ENCODE peak calls at places on chromosomes 5 and 9, in nine cellular contexts. V is tibial artery; C is neural progenitor cell; D is CD8-positive, alpha-beta T cell; Z is IMR-90; F is naive thymus-derived CD4-positive, alpha-beta T cell; O is DND-41; N is colonic mucosa; R is Panc1. S is an unnamed sample.

GRCh38 chr5:9196403-9197224 is 349.3 kb downstream of the SEMA5A start:
- DNase-seq in V (no peak), C (peak; percentile 95), D (no peak), Z (peak; percentile 92), F (no peak), O (no peak), N (no peak), R (no peak), S (no peak)

GRCh38 chr9:93295031-93295430 is 111.1 kb downstream of the WNK2 start:
- DNase-seq in V (no peak), C (no peak), D (no peak), Z (no peak), F (no peak), O (no peak), N (peak; percentile 72), R (no peak), S (no peak)

GRCh38 chr5:35112300-35112699 is 64.6 kb upstream of the AGXT2 start:
- DNase-seq in V (no peak), C (no peak), D (no peak), Z (no peak), F (no peak), O (no peak), N (no peak), R (no peak), S (no peak)

GRCh38 chr9:99085949-99086948 is 18.7 kb upstream of the TGFBR1 start:
- DNase-seq in V (peak; percentile 53), C (no peak), D (no peak), Z (peak; percentile 90), F (no peak), O (no peak), N (no peak), R (no peak), S (no peak)

GRCh38 chr9:129552064-129552463 is 68.8 kb downstream of the C9orf50 start:
- DNase-seq in V (no peak), C (no peak), D (no peak), Z (no peak), F (no peak), O (no peak), N (no peak), R (no peak), S (no peak)

GRCh38 chr9:91640428-91640827 is 216.8 kb upstream of the NFIL3 start:
- DNase-seq in V (no peak), C (no peak), D (no peak), Z (no peak), F (no peak), O (no peak), N (no peak), R (no peak), S (no peak)

GRCh38 chr5:172700686-172701324 is 59.7 kb downstream of the NEURL1B start:
- DNase-seq in V (no peak), C (no peak), D (no peak), Z (no peak), F (no peak), O (no peak), N (no peak), R (no peak), S (no peak)

GRCh38 chr5:52342361-52342760 is 445.4 kb upstream of the ITGA1 start:
- DNase-seq in V (no peak), C (no peak), D (no peak), Z (no peak), F (no peak), O (no peak), N (no peak), R (no peak), S (no peak)

GRCh38 chr9:109167716-109168115 is 667 bp upstream of the FRRS1L start:
- DNase-seq in V (no peak), C (no peak), D (no peak), Z (no peak), F (no peak), O (no peak), N (no peak), R (no peak), S (no peak)

GRCh38 chr5:177349762-177350161 is 1.7 kb downstream of the LMAN2 start:
- DNase-seq in V (no peak), C (no peak), D (peak; percentile 10), Z (no peak), F (no peak), O (no peak), N (no peak), R (no peak), S (no peak)

GRCh38 chr5:104452554-104452953 is 890.0 kb upstream of the NUDT12 start:
- DNase-seq in V (no peak), C (no peak), D (no peak), Z (no peak), F (no peak), O (no peak), N (no peak), R (no peak), S (no peak)
- H3K4me3 ChIP-seq in V (no peak overlapping the region), C (peak overlapping the region; percentile 17), D (no peak overlapping the region), Z (no peak overlapping the region), F (no peak overlapping the region), O (no peak overlapping the region), N (no peak overlapping the region), R (no peak overlapping the region), S (no peak overlapping the region)

GRCh38 chr5:159104058-159104651 is 4.4 kb upstream of the EBF1 start:
- DNase-seq in V (no peak), C (peak; percentile 81), D (no peak), Z (peak; percentile 21), F (no peak), O (no peak), N (peak; percentile 31), R (no peak), S (no peak)

GRCh38 chr5:159100928-159101646 is 1.4 kb upstream of the EBF1 start:
- DNase-seq in V (peak; percentile 38), C (no peak), D (no peak), Z (no peak), F (no peak), O (no peak), N (no peak), R (no peak), S (no peak)

GRCh38 chr5:159103086-159103485 is 3.4 kb upstream of the EBF1 start:
- DNase-seq in V (no peak), C (no peak), D (no peak), Z (no peak), F (no peak), O (no peak), N (no peak), R (no peak), S (no peak)

GRCh38 chr5:159101689-159102088 is 2.0 kb upstream of the EBF1 start:
- DNase-seq in V (no peak), C (no peak), D (no peak), Z (no peak), F (no peak), O (no peak), N (no peak), R (no peak), S (no peak)

GRCh38 chr5:159102294-159102934 is 2.7 kb upstream of the EBF1 start:
- DNase-seq in V (no peak), C (no peak), D (no peak), Z (no peak), F (no peak), O (no peak), N (no peak), R (no peak), S (no peak)
- H3K27me3 ChIP-seq in V (no peaks in the 10 kb centered on the region), C (peaks cover 92% of the 10 kb centered on the region), D (peaks cover 19% of the 10 kb centered on the region), Z (peaks cover 51% of the 10 kb centered on the region), F (peaks cover 19% of the 10 kb centered on the region), O (no peaks in the 10 kb centered on the region), N (peaks cover 82% of the 10 kb centered on the region), R (peaks cover 51% of the 10 kb centered on the region), S (no peaks in the 10 kb centered on the region)

GRCh38 chr5:112696786-112697185 is 40.9 kb upstream of the APC start:
- DNase-seq in V (no peak), C (no peak), D (no peak), Z (no peak), F (no peak), O (no peak), N (no peak), R (no peak), S (no peak)

GRCh38 chr5:112693301-112693700 is 44.4 kb upstream of the APC start:
- DNase-seq in V (no peak), C (no peak), D (no peak), Z (no peak), F (no peak), O (no peak), N (no peak), R (no peak), S (no peak)

GRCh38 chr5:112694853-112695709 is 42.6 kb upstream of the APC start:
- DNase-seq in V (no peak), C (peak; percentile 19), D (no peak), Z (peak; percentile 59), F (no peak), O (no peak), N (no peak), R (no peak), S (no peak)

GRCh38 chr5:112697833-112698232 is 39.9 kb upstream of the APC start:
- DNase-seq in V (no peak), C (no peak), D (no peak), Z (no peak), F (no peak), O (no peak), N (no peak), R (no peak), S (no peak)

DNA sequence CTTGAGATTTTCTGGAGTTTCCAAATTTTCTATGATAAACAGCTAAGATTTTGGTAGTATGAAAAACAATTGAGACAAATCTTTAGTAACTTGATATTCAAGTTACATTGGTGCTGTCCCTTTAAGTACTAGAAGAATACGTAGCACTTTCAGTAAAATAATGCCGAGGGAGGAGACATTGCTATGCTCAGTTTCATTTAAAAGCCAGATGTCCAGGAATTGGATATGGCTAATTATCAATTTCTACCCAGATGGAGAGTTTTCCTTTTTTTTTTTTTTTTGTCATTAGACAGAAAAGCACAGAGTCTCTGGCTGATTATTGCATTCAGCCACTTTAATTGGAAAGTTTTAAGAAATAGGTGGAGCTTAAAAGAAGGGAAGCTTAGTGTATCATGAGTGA is 40.4 kb upstream of the APC start:
- DNase-seq in V (no peak), C (no peak), D (no peak), Z (no peak), F (no peak), O (no peak), N (no peak), R (no peak), S (no peak)
- H3K4me3 ChIP-seq in V (no peak overlapping the region), C (no peak overlapping the region), D (no peak overlapping the region), Z (no peak overlapping the region), F (no peak overlapping the region), O (no peak overlapping the region), N (no peak overlapping the region), R (no peak overlapping the region), S (no peak overlapping the region)

DNA sequence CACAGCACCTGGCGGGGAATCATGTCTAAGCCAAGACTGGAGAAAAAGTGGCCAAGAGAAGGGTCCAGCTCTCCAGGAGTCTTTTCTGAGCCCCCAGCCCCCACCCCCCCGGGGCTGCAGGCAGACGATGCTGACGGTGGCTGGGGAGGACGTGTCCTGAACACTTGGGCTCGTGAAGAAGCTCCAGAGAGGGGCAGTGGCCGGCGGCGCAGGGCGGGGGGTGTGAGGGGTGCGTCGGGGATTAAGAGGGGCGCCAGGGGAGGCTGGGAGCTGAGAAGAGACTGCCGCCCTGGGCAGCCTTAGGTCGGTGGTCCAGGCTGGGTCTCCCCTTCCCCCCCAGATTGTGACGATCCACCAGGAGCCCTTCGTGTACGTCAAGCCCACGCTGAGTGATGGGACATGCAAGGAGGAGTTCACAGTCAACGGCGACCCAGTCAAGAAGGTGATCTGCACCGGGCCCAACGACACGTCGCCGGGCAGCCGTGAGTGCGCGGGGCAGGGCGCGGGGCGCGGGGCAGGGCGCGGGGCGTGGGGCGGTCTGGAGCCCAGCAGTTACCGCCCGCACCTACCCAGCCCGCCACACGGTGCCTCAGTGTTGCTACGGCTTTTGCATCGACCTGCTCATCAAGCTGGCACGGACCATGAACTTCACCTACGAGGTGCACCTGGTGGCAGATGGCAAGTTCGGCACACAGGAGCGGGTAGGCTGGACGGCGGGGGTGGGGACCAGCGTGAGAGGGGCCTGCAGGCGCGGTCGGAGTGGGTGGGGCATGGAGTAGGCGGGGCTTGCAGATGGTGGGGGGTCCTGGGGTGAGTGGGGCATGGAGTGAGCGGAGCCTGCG is 8.9 kb downstream of the LRRC26 start:
- DNase-seq in V (no peak), C (no peak), D (no peak), Z (no peak), F (no peak), O (no peak), N (no peak), R (no peak), S (no peak)
- H3K27me3 ChIP-seq in V (peaks cover 100% of the 10 kb centered on the region), C (peaks cover 100% of the 10 kb centered on the region), D (peaks cover 9% of the 10 kb centered on the region), Z (peaks cover 85% of the 10 kb centered on the region), F (peaks cover 4% of the 10 kb centered on the region), O (no peaks in the 10 kb centered on the region), N (peaks cover 82% of the 10 kb centered on the region), R (no peaks in the 10 kb centered on the region), S (peaks cover 26% of the 10 kb centered on the region)